ENCODE peak calls at places on chromosomes 12 and 14, in nine cellular contexts. S is GM03348; F is ELR; U is uterus; V is MG63; H is globus pallidus; O is NCI-H82; J is foreskin melanocyte; P is stimulated activated CD8-positive, alpha-beta memory T cell treated with anti-CD3 and anti-CD28 coated beads, Interleukin-7, amount 100 ng/mL, for 4 hours. T is an unnamed sample.

GRCh38 chr14:61460853-61461611 is 139.7 kb downstream of the PRKCH start:
- DNase-seq in H (no peak), S (no peak), V (no peak), J (no peak), U (no peak), O (peak), F (peak), P (no peak), T (no peak)

GRCh38 chr14:50951032-50951431 is 6.7 kb upstream of the PYGL start:
- DNase-seq in S (no peak), V (no peak), P (no peak), H (no peak), J (no peak), O (no peak), U (no peak), F (no peak), T (no peak)

GRCh38 chr14:47044841-47045240 is 393.3 kb upstream of the RPL10L start:
- DNase-seq in O (peak), U (no peak), S (no peak), H (no peak), V (no peak), F (no peak), P (no peak), J (no peak), T (no peak)

GRCh38 chr14:94005324-94005723 is 8.2 kb downstream of the CCDC197 start:
- DNase-seq in F (peak), U (no peak), S (no peak), O (peak), V (no peak), H (no peak), P (no peak), J (no peak), T (no peak)

GRCh38 chr14:51884086-51884927 is 23.9 kb downstream of the GNG2 start:
- DNase-seq in P (no peak), H (no peak), V (no peak), U (no peak), J (no peak), O (no peak), S (peak), F (peak), T (no peak)

GRCh38 chr12:19694627-19695026 is 255.3 kb downstream of the AEBP2 start:
- DNase-seq in P (no peak), H (no peak), O (no peak), V (no peak), U (no peak), S (no peak), F (no peak), J (no peak), T (no peak)

GRCh38 chr12:66514581-66514980 is 164.3 kb downstream of the GRIP1 start:
- DNase-seq in V (no peak), P (no peak), O (no peak), S (peak), H (no peak), U (no peak), F (peak), J (no peak), T (no peak)

GRCh38 chr14:76917759-76918175 is 91.6 kb downstream of the LRRC74A start:
- DNase-seq in V (peak), O (peak), P (no peak), H (no peak), J (no peak), U (peak), S (no peak), F (no peak), T (peak)

GRCh38 chr12:13041224-13041623 is 3.0 kb upstream of the FAM234B start:
- DNase-seq in U (no peak), S (no peak), F (no peak), P (no peak), O (no peak), J (no peak), V (no peak), H (no peak), T (no peak)

GRCh38 chr12:104410326-104410725 is 46.4 kb upstream of the CHST11 start:
- DNase-seq in J (no peak), H (no peak), O (no peak), V (peak), F (no peak), U (no peak), P (no peak), S (no peak), T (no peak)

GRCh38 chr12:51399893-51400292 is 8.7 kb upstream of the GALNT6 start:
- DNase-seq in V (no peak), U (no peak), H (no peak), P (no peak), O (no peak), J (no peak), F (no peak), S (no peak), T (no peak)

GRCh38 chr14:100615736-100616695 is 28.8 kb upstream of the BEGAIN start:
- DNase-seq in J (no peak), P (no peak), O (no peak), U (peak), V (no peak), H (no peak), F (no peak), S (no peak), T (no peak)

GRCh38 chr12:132888852-132889251 is 1.4 kb upstream of the CHFR start:
- DNase-seq in F (no peak), S (no peak), P (no peak), V (no peak), J (no peak), O (no peak), U (no peak), H (no peak), T (no peak)

GRCh38 chr14:104794641-104795467 is 694 bp downstream of the AKT1 start:
- DNase-seq in J (no peak), P (no peak), S (peak), O (peak), F (peak), V (no peak), U (no peak), H (no peak), T (no peak)

GRCh38 chr14:97311411-97311810 is 514.2 kb downstream of the VRK1 start:
- DNase-seq in U (no peak), F (no peak), P (no peak), J (no peak), O (no peak), V (no peak), H (no peak), S (no peak), T (no peak)

GRCh38 chr14:49966304-49966809 is 73.5 kb downstream of the ARF6 start:
- DNase-seq in H (no peak), J (no peak), U (no peak), S (peak), P (no peak), F (no peak), O (peak), V (no peak), T (no peak)

GRCh38 chr14:101215266-101215665 is 311.7 kb upstream of the RTL1 start:
- DNase-seq in F (no peak), J (no peak), H (no peak), V (no peak), S (no peak), O (no peak), P (no peak), U (no peak), T (no peak)

GRCh38 chr12:124238886-124239285 is 56.0 kb upstream of the RFLNA start:
- DNase-seq in S (no peak), P (no peak), J (no peak), V (no peak), U (no peak), O (peak), F (no peak), H (peak), T (no peak)